ENCODE peak calls at places on chromosomes 11 and 22, in ten cellular contexts. One of them, this sample, is unnamed.
A peak's percentile ranks its signal among the peaks of the same experiment; 100 is the strongest.

GRCh38 chr11:110972640-110973039 is 260.4 kb upstream of the ARHGAP20 start:
- DNase-seq in HepG2: no peak
- DNase-seq in fibroblast of lung: peak; percentile 85
- DNase-seq in AG04450: peak; percentile 68
- DNase-seq in IMR-90: peak; percentile 94
- DNase-seq in CD8-positive, alpha-beta T cell: no peak
- DNase-seq in A549: peak; percentile 33
- DNase-seq in neural progenitor cell: no peak
- DNase-seq in DND-41: no peak
- DNase-seq in transverse colon: no peak
- DNase-seq in this sample: no peak

GRCh38 chr22:24185001-24185500 is 3.8 kb downstream of the SUSD2 start:
- DNase-seq in AG04450: no peak
- DNase-seq in fibroblast of lung: no peak
- DNase-seq in transverse colon: no peak
- DNase-seq in CD8-positive, alpha-beta T cell: no peak
- DNase-seq in DND-41: no peak
- DNase-seq in A549: no peak
- DNase-seq in neural progenitor cell: no peak
- DNase-seq in IMR-90: no peak
- DNase-seq in HepG2: no peak
- DNase-seq in this sample: no peak

GRCh38 chr11:30526558-30526957 is 59.6 kb downstream of the MPPED2 start:
- DNase-seq in A549: no peak
- DNase-seq in IMR-90: no peak
- DNase-seq in transverse colon: no peak
- DNase-seq in neural progenitor cell: no peak
- DNase-seq in fibroblast of lung: no peak
- DNase-seq in AG04450: no peak
- DNase-seq in DND-41: no peak
- DNase-seq in CD8-positive, alpha-beta T cell: no peak
- DNase-seq in HepG2: no peak
- DNase-seq in this sample: no peak

GRCh38 chr11:30521297-30522071 is 64.7 kb downstream of the MPPED2 start:
- DNase-seq in transverse colon: no peak
- DNase-seq in DND-41: no peak
- DNase-seq in fibroblast of lung: no peak
- DNase-seq in neural progenitor cell: no peak
- DNase-seq in CD8-positive, alpha-beta T cell: no peak
- DNase-seq in HepG2: no peak
- DNase-seq in IMR-90: no peak
- DNase-seq in A549: no peak
- DNase-seq in AG04450: no peak
- DNase-seq in this sample: no peak

GRCh38 chr11:82818399-82819043 is 81.7 kb downstream of the PRCP start:
- DNase-seq in IMR-90: no peak
- DNase-seq in CD8-positive, alpha-beta T cell: no peak
- DNase-seq in neural progenitor cell: no peak
- DNase-seq in DND-41: no peak
- DNase-seq in fibroblast of lung: no peak
- DNase-seq in AG04450: no peak
- DNase-seq in HepG2: peak; percentile 85
- DNase-seq in transverse colon: no peak
- DNase-seq in A549: no peak
- DNase-seq in this sample: no peak

GRCh38 chr11:102497061-102497460 is 33.5 kb downstream of the MMP7 start:
- DNase-seq in DND-41: no peak
- DNase-seq in CD8-positive, alpha-beta T cell: no peak
- DNase-seq in neural progenitor cell: no peak
- DNase-seq in fibroblast of lung: peak; percentile 77
- DNase-seq in HepG2: no peak
- DNase-seq in IMR-90: peak; percentile 77
- DNase-seq in AG04450: no peak
- DNase-seq in A549: no peak
- DNase-seq in transverse colon: no peak
- DNase-seq in this sample: no peak

GRCh38 chr11:94793822-94794221 is 25.7 kb downstream of the AMOTL1 start:
- DNase-seq in AG04450: no peak
- DNase-seq in DND-41: no peak
- DNase-seq in HepG2: no peak
- DNase-seq in fibroblast of lung: peak; percentile 90
- DNase-seq in neural progenitor cell: no peak
- DNase-seq in CD8-positive, alpha-beta T cell: no peak
- DNase-seq in transverse colon: no peak
- DNase-seq in A549: no peak
- DNase-seq in IMR-90: peak; percentile 81
- DNase-seq in this sample: no peak

GRCh38 chr22:19565921-19566598 is 41.9 kb upstream of the CLDN5 start:
- DNase-seq in A549: no peak
- DNase-seq in AG04450: no peak
- DNase-seq in transverse colon: no peak
- DNase-seq in fibroblast of lung: no peak
- DNase-seq in neural progenitor cell: no peak
- DNase-seq in IMR-90: no peak
- DNase-seq in DND-41: no peak
- DNase-seq in CD8-positive, alpha-beta T cell: no peak
- DNase-seq in HepG2: no peak
- DNase-seq in this sample: no peak

GRCh38 chr11:58781345-58781744 is 49.6 kb upstream of the GLYAT start:
- DNase-seq in IMR-90: no peak
- DNase-seq in neural progenitor cell: no peak
- DNase-seq in AG04450: no peak
- DNase-seq in fibroblast of lung: no peak
- DNase-seq in transverse colon: no peak
- DNase-seq in DND-41: no peak
- DNase-seq in A549: no peak
- DNase-seq in HepG2: no peak
- DNase-seq in CD8-positive, alpha-beta T cell: no peak
- DNase-seq in this sample: no peak

GRCh38 chr11:58782066-58782465 is 50.3 kb upstream of the GLYAT start:
- DNase-seq in transverse colon: no peak
- DNase-seq in A549: no peak
- DNase-seq in neural progenitor cell: no peak
- DNase-seq in DND-41: no peak
- DNase-seq in AG04450: no peak
- DNase-seq in fibroblast of lung: no peak
- DNase-seq in HepG2: no peak
- DNase-seq in IMR-90: no peak
- DNase-seq in CD8-positive, alpha-beta T cell: no peak
- DNase-seq in this sample: no peak

GRCh38 chr11:58784995-58785394 is 53.3 kb upstream of the GLYAT start:
- DNase-seq in IMR-90: no peak
- DNase-seq in CD8-positive, alpha-beta T cell: no peak
- DNase-seq in HepG2: no peak
- DNase-seq in A549: no peak
- DNase-seq in AG04450: no peak
- DNase-seq in fibroblast of lung: no peak
- DNase-seq in DND-41: no peak
- DNase-seq in transverse colon: no peak
- DNase-seq in neural progenitor cell: no peak
- DNase-seq in this sample: no peak

GRCh38 chr11:58776891-58777451 is 45.2 kb upstream of the GLYAT start:
- DNase-seq in IMR-90: no peak
- DNase-seq in HepG2: no peak
- DNase-seq in A549: no peak
- DNase-seq in CD8-positive, alpha-beta T cell: no peak
- DNase-seq in AG04450: no peak
- DNase-seq in transverse colon: no peak
- DNase-seq in fibroblast of lung: no peak
- DNase-seq in DND-41: no peak
- DNase-seq in neural progenitor cell: no peak
- DNase-seq in this sample: no peak

DNA sequence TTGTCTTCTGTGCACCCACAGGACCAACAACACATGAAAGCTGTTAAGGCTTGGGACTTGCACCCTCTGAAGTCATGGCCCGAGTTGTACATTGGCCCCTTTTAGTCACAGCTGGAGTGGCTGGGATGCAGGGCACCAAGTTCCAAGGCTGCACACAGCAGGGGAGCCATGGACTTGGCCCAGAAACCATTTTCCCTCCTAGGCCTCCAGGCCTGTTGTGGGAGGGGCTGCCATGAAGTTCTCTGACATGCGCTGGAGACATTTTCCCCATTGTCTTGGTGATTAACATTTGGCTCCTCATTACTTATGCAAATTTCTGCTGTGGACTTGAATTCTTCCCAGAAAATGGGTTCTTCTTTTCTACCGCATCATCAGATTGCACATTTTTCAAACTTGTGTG is 48.8 kb upstream of the GLYAT start:
- DNase-seq in DND-41: no peak
- DNase-seq in transverse colon: no peak
- DNase-seq in neural progenitor cell: no peak
- DNase-seq in IMR-90: no peak
- DNase-seq in CD8-positive, alpha-beta T cell: no peak
- DNase-seq in A549: no peak
- DNase-seq in AG04450: no peak
- DNase-seq in fibroblast of lung: no peak
- DNase-seq in HepG2: no peak
- DNase-seq in this sample: no peak
- H3K9me3 ChIP-seq in DND-41: no peaks in the 10 kb centered on the region
- H3K9me3 ChIP-seq in transverse colon: no peaks in the 10 kb centered on the region
- H3K9me3 ChIP-seq in neural progenitor cell: peaks cover 14% of the 10 kb centered on the region
- H3K9me3 ChIP-seq in IMR-90: no peaks in the 10 kb centered on the region
- H3K9me3 ChIP-seq in CD8-positive, alpha-beta T cell: no peaks in the 10 kb centered on the region
- H3K9me3 ChIP-seq in A549: no peaks in the 10 kb centered on the region
- H3K9me3 ChIP-seq in AG04450: no peaks in the 10 kb centered on the region
- H3K9me3 ChIP-seq in fibroblast of lung: no peaks in the 10 kb centered on the region
- H3K9me3 ChIP-seq in HepG2: no peaks in the 10 kb centered on the region
- H3K9me3 ChIP-seq in this sample: no peaks in the 10 kb centered on the region

DNA sequence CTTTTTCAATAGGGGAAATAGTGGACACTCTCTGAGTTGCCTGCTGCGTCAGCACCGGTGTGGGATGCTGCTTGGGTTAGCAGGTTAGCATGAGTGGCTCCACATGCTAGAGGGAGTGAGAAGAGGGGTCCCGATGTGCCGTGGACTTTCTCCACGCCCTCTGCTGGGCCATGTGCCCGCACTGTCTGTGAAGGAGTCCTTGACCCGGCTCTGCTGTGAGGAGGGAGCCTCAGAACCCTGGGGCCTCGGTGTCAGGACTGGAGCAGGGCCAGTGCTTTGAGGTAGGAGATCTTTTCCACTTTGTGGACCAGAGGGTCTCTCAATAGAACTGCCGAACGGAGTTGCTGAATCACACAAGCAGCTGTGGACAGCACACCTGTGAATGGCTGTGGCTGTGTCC is 14.8 kb downstream of the CTTN start:
- DNase-seq in transverse colon: no peak
- DNase-seq in DND-41: no peak
- DNase-seq in fibroblast of lung: no peak
- DNase-seq in AG04450: no peak
- DNase-seq in IMR-90: no peak
- DNase-seq in neural progenitor cell: no peak
- DNase-seq in CD8-positive, alpha-beta T cell: no peak
- DNase-seq in HepG2: no peak
- DNase-seq in A549: no peak
- DNase-seq in this sample: no peak
- H3K9me3 ChIP-seq in transverse colon: no peaks in the 10 kb centered on the region
- H3K9me3 ChIP-seq in DND-41: no peaks in the 10 kb centered on the region
- H3K9me3 ChIP-seq in fibroblast of lung: no peaks in the 10 kb centered on the region
- H3K9me3 ChIP-seq in AG04450: no peaks in the 10 kb centered on the region
- H3K9me3 ChIP-seq in IMR-90: no peaks in the 10 kb centered on the region
- H3K9me3 ChIP-seq in neural progenitor cell: no peaks in the 10 kb centered on the region
- H3K9me3 ChIP-seq in CD8-positive, alpha-beta T cell: no peaks in the 10 kb centered on the region
- H3K9me3 ChIP-seq in HepG2: no peaks in the 10 kb centered on the region
- H3K9me3 ChIP-seq in A549: no peaks in the 10 kb centered on the region
- H3K9me3 ChIP-seq in this sample: no peaks in the 10 kb centered on the region

GRCh38 chr22:49042877-49043859 is 784.5 kb downstream of the BRD1 start:
- DNase-seq in HepG2: no peak
- DNase-seq in A549: no peak
- DNase-seq in AG04450: no peak
- DNase-seq in IMR-90: no peak
- DNase-seq in DND-41: no peak
- DNase-seq in transverse colon: no peak
- DNase-seq in fibroblast of lung: no peak
- DNase-seq in neural progenitor cell: no peak
- DNase-seq in CD8-positive, alpha-beta T cell: no peak
- DNase-seq in this sample: no peak

GRCh38 chr22:49046000-49046545 is 781.6 kb downstream of the BRD1 start:
- DNase-seq in fibroblast of lung: no peak
- DNase-seq in IMR-90: no peak
- DNase-seq in neural progenitor cell: no peak
- DNase-seq in CD8-positive, alpha-beta T cell: no peak
- DNase-seq in DND-41: no peak
- DNase-seq in HepG2: no peak
- DNase-seq in A549: no peak
- DNase-seq in AG04450: no peak
- DNase-seq in transverse colon: no peak
- DNase-seq in this sample: no peak

GRCh38 chr22:49045276-49045675 is 782.4 kb downstream of the BRD1 start:
- DNase-seq in DND-41: no peak
- DNase-seq in HepG2: no peak
- DNase-seq in fibroblast of lung: no peak
- DNase-seq in CD8-positive, alpha-beta T cell: no peak
- DNase-seq in IMR-90: no peak
- DNase-seq in A549: no peak
- DNase-seq in neural progenitor cell: no peak
- DNase-seq in AG04450: no peak
- DNase-seq in transverse colon: no peak
- DNase-seq in this sample: no peak

GRCh38 chr22:49044776-49045175 is 782.9 kb downstream of the BRD1 start:
- DNase-seq in transverse colon: no peak
- DNase-seq in AG04450: no peak
- DNase-seq in HepG2: no peak
- DNase-seq in neural progenitor cell: no peak
- DNase-seq in fibroblast of lung: no peak
- DNase-seq in DND-41: no peak
- DNase-seq in IMR-90: no peak
- DNase-seq in A549: no peak
- DNase-seq in CD8-positive, alpha-beta T cell: no peak
- DNase-seq in this sample: no peak

DNA sequence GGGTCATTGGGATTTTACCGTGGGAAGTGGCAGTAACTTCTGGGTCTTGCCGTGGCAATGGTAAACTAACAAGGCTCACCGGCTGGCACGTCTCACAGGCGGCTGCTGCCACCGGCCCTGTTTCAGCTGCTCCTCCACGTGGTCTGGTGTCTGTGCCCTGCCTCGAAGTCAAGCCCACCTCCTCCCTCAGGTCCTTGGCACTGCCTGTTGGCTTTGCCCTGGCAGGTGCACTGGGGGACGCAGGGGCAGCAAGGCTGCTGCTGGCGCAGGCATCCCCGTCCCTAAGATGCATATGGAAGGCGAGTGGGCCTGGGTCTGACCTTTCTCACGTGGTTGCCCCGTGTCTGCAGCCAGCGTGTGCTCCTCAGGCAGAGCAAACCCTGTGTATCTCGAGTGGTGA is 783.6 kb downstream of the BRD1 start:
- DNase-seq in AG04450: no peak
- DNase-seq in HepG2: no peak
- DNase-seq in neural progenitor cell: no peak
- DNase-seq in A549: no peak
- DNase-seq in DND-41: no peak
- DNase-seq in transverse colon: no peak
- DNase-seq in fibroblast of lung: no peak
- DNase-seq in IMR-90: no peak
- DNase-seq in CD8-positive, alpha-beta T cell: no peak
- DNase-seq in this sample: peak; percentile 16
- H3K9me3 ChIP-seq in AG04450: peaks cover 88% of the 10 kb centered on the region
- H3K9me3 ChIP-seq in HepG2: no peaks in the 10 kb centered on the region
- H3K9me3 ChIP-seq in neural progenitor cell: no peaks in the 10 kb centered on the region
- H3K9me3 ChIP-seq in A549: no peaks in the 10 kb centered on the region
- H3K9me3 ChIP-seq in DND-41: no peaks in the 10 kb centered on the region
- H3K9me3 ChIP-seq in transverse colon: no peaks in the 10 kb centered on the region
- H3K9me3 ChIP-seq in fibroblast of lung: no peaks in the 10 kb centered on the region
- H3K9me3 ChIP-seq in IMR-90: peaks cover 65% of the 10 kb centered on the region
- H3K9me3 ChIP-seq in CD8-positive, alpha-beta T cell: no peaks in the 10 kb centered on the region
- H3K9me3 ChIP-seq in this sample: no peaks in the 10 kb centered on the region

DNA sequence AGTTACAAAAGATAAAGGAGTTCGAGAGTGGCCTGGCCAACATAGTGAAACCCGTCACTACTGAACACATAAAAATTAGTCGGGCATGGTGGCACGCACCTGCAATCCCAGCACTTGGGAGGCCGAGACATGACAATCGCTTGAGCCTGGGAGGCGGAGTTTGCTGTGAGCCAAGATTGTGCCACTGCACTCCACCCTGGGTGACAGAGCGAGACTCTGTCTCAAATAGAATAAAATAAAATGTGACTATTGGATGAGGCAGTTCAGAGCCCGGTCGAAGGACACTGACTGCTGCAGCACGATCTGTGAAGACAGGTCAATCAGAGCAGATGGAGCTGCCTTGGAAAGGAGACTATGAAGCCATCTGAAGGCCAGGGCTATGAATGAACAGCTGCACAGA is 37.7 kb upstream of the ANO1 start:
- DNase-seq in neural progenitor cell: no peak
- DNase-seq in CD8-positive, alpha-beta T cell: no peak
- DNase-seq in IMR-90: no peak
- DNase-seq in A549: no peak
- DNase-seq in AG04450: no peak
- DNase-seq in HepG2: no peak
- DNase-seq in DND-41: no peak
- DNase-seq in fibroblast of lung: no peak
- DNase-seq in transverse colon: no peak
- DNase-seq in this sample: no peak
- H3K9me3 ChIP-seq in neural progenitor cell: peaks cover 14% of the 10 kb centered on the region
- H3K9me3 ChIP-seq in CD8-positive, alpha-beta T cell: peaks cover 7% of the 10 kb centered on the region
- H3K9me3 ChIP-seq in IMR-90: peaks cover 42% of the 10 kb centered on the region
- H3K9me3 ChIP-seq in A549: peaks cover 69% of the 10 kb centered on the region
- H3K9me3 ChIP-seq in AG04450: peaks cover 39% of the 10 kb centered on the region
- H3K9me3 ChIP-seq in HepG2: peaks cover 19% of the 10 kb centered on the region
- H3K9me3 ChIP-seq in DND-41: peaks cover 23% of the 10 kb centered on the region
- H3K9me3 ChIP-seq in fibroblast of lung: no peaks in the 10 kb centered on the region
- H3K9me3 ChIP-seq in transverse colon: peaks cover 25% of the 10 kb centered on the region
- H3K9me3 ChIP-seq in this sample: peaks cover 44% of the 10 kb centered on the region

This sample was measured in CD4-positive, alpha-beta T cell.